ENCODE peak calls at places on chromosomes 11 and 22, in five cellular contexts. T, W, H, O and S are unnamed samples.

GRCh38 chr11:44659641-44660040 is 67.1 kb upstream of the TSPAN18 start:
- ATAC-seq in T (no peak), W (no peak), H (no peak), O (no peak), S (peak; percentile 89)

GRCh38 chr11:76228122-76229000 is 22.1 kb upstream of the WNT11 start:
- ATAC-seq in T (no peak), W (peak; percentile 36), H (no peak), O (no peak), S (no peak)

GRCh38 chr11:86287468-86287796 is 14.6 kb upstream of the HIKESHI start:
- ATAC-seq in T (no peak), W (no peak), H (no peak), O (no peak), S (no peak)

GRCh38 chr22:26516503-26516902 is 4.2 kb upstream of the TFIP11 start:
- ATAC-seq in T (no peak), W (no peak), H (no peak), O (no peak), S (no peak)

GRCh38 chr11:61028135-61028729 is 56.8 kb downstream of the CD6 start:
- ATAC-seq in T (no peak), W (no peak), H (no peak), O (peak; percentile 80), S (no peak)

GRCh38 chr22:27345681-27346080 is 455.9 kb downstream of the MN1 start:
- ATAC-seq in T (no peak), W (no peak), H (no peak), O (no peak), S (no peak)

GRCh38 chr11:128246364-128247234 is 340.8 kb downstream of the ETS1 start:
- ATAC-seq in T (no peak), W (no peak), H (peak; percentile 71), O (no peak), S (peak; percentile 57)

GRCh38 chr11:79413258-79413657 is 27.6 kb downstream of the TENM4 start:
- ATAC-seq in T (no peak), W (no peak), H (peak; percentile 96), O (peak; percentile 50), S (peak; percentile 94)

GRCh38 chr22:40028098-40028425 is 33.3 kb downstream of the FAM83F start:
- ATAC-seq in T (no peak), W (no peak), H (no peak), O (no peak), S (no peak)

GRCh38 chr11:6545917-6546605 is 49.0 kb downstream of the DNHD1 start:
- ATAC-seq in T (no peak), W (no peak), H (peak; percentile 28), O (no peak), S (no peak)

GRCh38 chr11:393219-394033 is 583 bp upstream of the PKP3 start:
- ATAC-seq in T (peak; percentile 84), W (peak; percentile 32), H (peak; percentile 48), O (no peak), S (no peak)

GRCh38 chr11:117877120-117877784 is 794 bp upstream of the FXYD6 start:
- ATAC-seq in T (no peak), W (no peak), H (peak; percentile 11), O (no peak), S (no peak)

GRCh38 chr22:29328055-29328454 is 12.6 kb upstream of the RASL10A start:
- ATAC-seq in T (no peak), W (peak; percentile 48), H (no peak), O (peak; percentile 23), S (no peak)

GRCh38 chr11:69280451-69280850 is 13.5 kb upstream of the MYEOV start:
- ATAC-seq in T (no peak), W (no peak), H (peak; percentile 84), O (no peak), S (no peak)

GRCh38 chr11:69280994-69281393 is 13.0 kb upstream of the MYEOV start:
- ATAC-seq in T (no peak), W (no peak), H (peak; percentile 90), O (no peak), S (peak; percentile 37)

GRCh38 chr11:69276165-69276564 is 17.8 kb upstream of the MYEOV start:
- ATAC-seq in T (no peak), W (no peak), H (no peak), O (no peak), S (no peak)

GRCh38 chr11:69277074-69277809 is 16.7 kb upstream of the MYEOV start:
- ATAC-seq in T (no peak), W (no peak), H (no peak), O (peak; percentile 90), S (no peak)

DNA sequence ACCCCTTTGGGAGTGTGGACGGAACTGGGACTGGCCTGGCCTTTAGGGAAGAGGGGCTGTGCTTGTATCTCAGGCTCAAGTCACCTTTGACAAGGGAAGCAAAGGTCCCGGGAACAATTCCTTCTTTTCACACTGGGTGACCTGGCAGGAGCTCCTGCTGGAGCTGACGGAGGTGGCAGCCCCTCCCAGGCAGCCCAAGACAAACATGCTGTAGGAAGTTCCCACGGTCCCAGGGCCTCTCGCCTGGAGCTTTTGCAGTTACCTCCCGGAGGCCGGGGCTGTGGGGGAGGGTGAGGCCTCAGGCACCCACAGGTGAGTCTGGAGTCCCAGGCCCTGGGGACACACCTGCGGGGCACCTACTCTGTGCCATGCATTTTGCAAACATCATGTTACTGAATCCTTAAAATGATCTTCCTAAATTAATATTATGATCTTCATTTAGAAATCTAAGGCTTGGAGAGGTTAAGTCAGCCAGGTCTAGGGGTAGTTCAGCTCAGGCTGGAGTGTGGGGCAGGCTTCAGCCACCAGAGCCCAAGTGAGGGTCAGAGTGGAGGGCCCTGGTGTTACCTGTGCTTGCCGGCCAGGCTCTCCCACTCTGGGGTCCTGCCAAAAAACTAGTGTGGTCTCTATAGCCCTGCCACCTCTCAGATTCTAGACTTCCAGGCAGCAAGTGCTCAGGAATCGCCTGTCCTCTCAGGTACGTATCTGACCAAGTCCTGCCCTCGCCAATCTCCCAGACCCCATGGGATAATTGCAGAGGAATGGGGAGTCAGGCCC is 15.7 kb upstream of the MYEOV start:
- ATAC-seq in T (no peak), W (peak; percentile 51), H (no peak), O (no peak), S (no peak)
- TF ChIP-seq EP300 in T (no peak), W (no peak), H (no peak), O (no peak), S (no peak)

GRCh38 chr11:130062030-130062429 is 7.7 kb upstream of the APLP2 start:
- ATAC-seq in T (no peak), W (no peak), H (no peak), O (no peak), S (no peak)
- TF ChIP-seq POLR2AphosphoS5 in T (no peak), W (no peak), H (no peak), O (no peak), S (no peak)

GRCh38 chr11:114226283-114226859 is 69.8 kb upstream of the NNMT start:
- ATAC-seq in T (peak; percentile 38), W (no peak), H (no peak), O (no peak), S (no peak)

GRCh38 chr11:114230031-114230430 is 66.2 kb upstream of the NNMT start:
- ATAC-seq in T (no peak), W (no peak), H (no peak), O (no peak), S (no peak)

GRCh38 chr11:114225662-114226061 is 70.5 kb upstream of the NNMT start:
- ATAC-seq in T (no peak), W (no peak), H (no peak), O (no peak), S (no peak)

GRCh38 chr11:114228401-114229061 is 67.7 kb upstream of the NNMT start:
- ATAC-seq in T (peak; percentile 56), W (no peak), H (no peak), O (no peak), S (no peak)

GRCh38 chr11:114229062-114229450 is 67.1 kb upstream of the NNMT start:
- ATAC-seq in T (no peak), W (no peak), H (no peak), O (no peak), S (no peak)
- H3K4me1 ChIP-seq in T (peaks cover 18% of the 10 kb centered on the region), W (no peaks in the 10 kb centered on the region), H (peaks cover 63% of the 10 kb centered on the region), O (no peaks in the 10 kb centered on the region), S (peaks cover 25% of the 10 kb centered on the region)

GRCh38 chr11:122817121-122817520 is 21.2 kb upstream of the CRTAM start:
- ATAC-seq in T (no peak), W (no peak), H (no peak), O (no peak), S (no peak)
- TF ChIP-seq EP300 in T (no peak), W (no peak), H (no peak), O (no peak), S (no peak)

GRCh38 chr11:65184146-65184545 is 2.4 kb downstream of the CAPN1 start:
- ATAC-seq in T (no peak), W (no peak), H (no peak), O (no peak), S (no peak)
- TF ChIP-seq POLR2AphosphoS5 in T (no peak), W (no peak), H (no peak), O (no peak), S (no peak)

GRCh38 chr11:96012086-96012824 is 88.3 kb upstream of the MTMR2 start:
- ATAC-seq in T (peak; percentile 88), W (peak; percentile 91), H (peak; percentile 94), O (peak; percentile 93), S (peak; percentile 92)

GRCh38 chr11:96010683-96011082 is 86.8 kb upstream of the MTMR2 start:
- ATAC-seq in T (no peak), W (no peak), H (no peak), O (no peak), S (no peak)

GRCh38 chr11:96006016-96006415 is 82.1 kb upstream of the MTMR2 start:
- ATAC-seq in T (no peak), W (no peak), H (no peak), O (no peak), S (no peak)

GRCh38 chr11:96004862-96005261 is 81.0 kb upstream of the MTMR2 start:
- ATAC-seq in T (no peak), W (no peak), H (no peak), O (no peak), S (no peak)

GRCh38 chr11:96008161-96008560 is 84.3 kb upstream of the MTMR2 start:
- ATAC-seq in T (no peak), W (no peak), H (no peak), O (no peak), S (no peak)
- H3K4me1 ChIP-seq in T (peaks cover 4% of the 10 kb centered on the region), W (peaks cover 41% of the 10 kb centered on the region), H (peaks cover 11% of the 10 kb centered on the region), O (peaks cover 13% of the 10 kb centered on the region), S (peaks cover 34% of the 10 kb centered on the region)

GRCh38 chr11:47991266-47991830 is 11.0 kb downstream of the PTPRJ start:
- ATAC-seq in T (peak; percentile 34), W (peak; percentile 30), H (peak; percentile 46), O (no peak), S (no peak)

GRCh38 chr11:47991894-47992293 is 11.5 kb downstream of the PTPRJ start:
- ATAC-seq in T (no peak), W (no peak), H (no peak), O (no peak), S (no peak)

GRCh38 chr11:47995318-47995717 is 15.0 kb downstream of the PTPRJ start:
- ATAC-seq in T (no peak), W (peak; percentile 25), H (no peak), O (no peak), S (no peak)

GRCh38 chr11:47994417-47994816 is 14.1 kb downstream of the PTPRJ start:
- ATAC-seq in T (no peak), W (no peak), H (no peak), O (no peak), S (no peak)

GRCh38 chr11:47992959-47993820 is 12.8 kb downstream of the PTPRJ start:
- ATAC-seq in T (peak; percentile 93), W (peak; percentile 47), H (peak; percentile 62), O (peak; percentile 52), S (no peak)
- TF ChIP-seq EP300 in T (peak; percentile 73), W (no peak), H (no peak), O (no peak), S (no peak)